ENCODE peak calls at places on chromosome 15, in four cellular contexts. One of them, this sample, is unnamed.

GRCh38 chr15:92020765-92021164 is 167.3 kb downstream of the SLCO3A1 start:
- DNase-seq in left lung: no peak
- DNase-seq in AG04450: peak
- DNase-seq in Calu3: no peak
- DNase-seq in this sample: no peak

GRCh38 chr15:89781891-89782618 is 5.9 kb downstream of the MESP2 start:
- DNase-seq in left lung: no peak
- DNase-seq in AG04450: no peak
- DNase-seq in Calu3: peak
- DNase-seq in this sample: no peak

GRCh38 chr15:77069521-77070121 is 1.3 kb downstream of the TSPAN3 start:
- DNase-seq in left lung: no peak
- DNase-seq in AG04450: no peak
- DNase-seq in Calu3: peak
- DNase-seq in this sample: no peak

GRCh38 chr15:48352474-48353072 is 21.3 kb downstream of the DUT start:
- DNase-seq in left lung: no peak
- DNase-seq in AG04450: no peak
- DNase-seq in Calu3: peak
- DNase-seq in this sample: no peak

GRCh38 chr15:101185770-101186169 is 66.1 kb downstream of the CHSY1 start:
- DNase-seq in left lung: no peak
- DNase-seq in AG04450: no peak
- DNase-seq in Calu3: no peak
- DNase-seq in this sample: no peak

GRCh38 chr15:63052961-63053698 is 10.6 kb downstream of the TPM1 start:
- DNase-seq in left lung: no peak
- DNase-seq in AG04450: no peak
- DNase-seq in Calu3: no peak
- DNase-seq in this sample: no peak

GRCh38 chr15:63599401-63600000 is 2.3 kb downstream of the FBXL22 start:
- DNase-seq in left lung: peak
- DNase-seq in AG04450: no peak
- DNase-seq in Calu3: peak
- DNase-seq in this sample: peak

GRCh38 chr15:84886211-84886983 is 1.9 kb downstream of the SLC28A1 start:
- DNase-seq in left lung: no peak
- DNase-seq in AG04450: no peak
- DNase-seq in Calu3: no peak
- DNase-seq in this sample: no peak

GRCh38 chr15:37078000-37078399 is 22.3 kb downstream of the MEIS2 start:
- DNase-seq in left lung: no peak
- DNase-seq in AG04450: no peak
- DNase-seq in Calu3: no peak
- DNase-seq in this sample: no peak

GRCh38 chr15:57509121-57509520 is 82.6 kb upstream of the MYZAP start:
- DNase-seq in left lung: no peak
- DNase-seq in AG04450: no peak
- DNase-seq in Calu3: no peak
- DNase-seq in this sample: no peak

GRCh38 chr15:98954411-98954810 is 53.2 kb downstream of the PGPEP1L start:
- DNase-seq in left lung: no peak
- DNase-seq in AG04450: peak
- DNase-seq in Calu3: no peak
- DNase-seq in this sample: no peak

GRCh38 chr15:100001405-100001804 is 268.2 kb upstream of the LYSMD4 start:
- DNase-seq in left lung: no peak
- DNase-seq in AG04450: no peak
- DNase-seq in Calu3: no peak
- DNase-seq in this sample: no peak

GRCh38 chr15:98286831-98287230 is 326.3 kb downstream of the ARRDC4 start:
- DNase-seq in left lung: no peak
- DNase-seq in AG04450: no peak
- DNase-seq in Calu3: no peak
- DNase-seq in this sample: no peak

GRCh38 chr15:101019351-101019750 is 100.2 kb downstream of the LRRK1 start:
- DNase-seq in left lung: no peak
- DNase-seq in AG04450: no peak
- DNase-seq in Calu3: no peak
- DNase-seq in this sample: no peak

GRCh38 chr15:57098896-57099295 is 180.5 kb downstream of the TCF12 start:
- DNase-seq in left lung: no peak
- DNase-seq in AG04450: no peak
- DNase-seq in Calu3: no peak
- DNase-seq in this sample: no peak

GRCh38 chr15:99683000-99683670 is 50.1 kb downstream of the LYSMD4 start:
- DNase-seq in left lung: no peak
- DNase-seq in AG04450: no peak
- DNase-seq in Calu3: no peak
- DNase-seq in this sample: no peak

GRCh38 chr15:48102167-48102566 is 18.6 kb upstream of the SLC24A5 start:
- DNase-seq in left lung: no peak
- DNase-seq in AG04450: no peak
- DNase-seq in Calu3: no peak
- DNase-seq in this sample: no peak

GRCh38 chr15:63970723-63971426 is 75.4 kb downstream of the DAPK2 start:
- DNase-seq in left lung: no peak
- DNase-seq in AG04450: no peak
- DNase-seq in Calu3: no peak
- DNase-seq in this sample: no peak

GRCh38 chr15:25339431-25339830 is 99.4 kb downstream of the UBE3A start:
- DNase-seq in left lung: no peak
- DNase-seq in AG04450: no peak
- DNase-seq in Calu3: no peak
- DNase-seq in this sample: no peak

GRCh38 chr15:48384616-48385015 is 53.4 kb downstream of the DUT start:
- DNase-seq in left lung: no peak
- DNase-seq in AG04450: no peak
- DNase-seq in Calu3: no peak
- DNase-seq in this sample: no peak

GRCh38 chr15:59420986-59421618 is 16.9 kb upstream of the FAM81A start:
- DNase-seq in left lung: no peak
- DNase-seq in AG04450: no peak
- DNase-seq in Calu3: no peak
- DNase-seq in this sample: no peak

GRCh38 chr15:86915811-86916331 is 836.2 kb downstream of the AGBL1 start:
- DNase-seq in left lung: no peak
- DNase-seq in AG04450: peak
- DNase-seq in Calu3: peak
- DNase-seq in this sample: no peak

GRCh38 chr15:66387176-66388056 is 704 bp downstream of the MAP2K1 start:
- DNase-seq in left lung: peak
- DNase-seq in AG04450: no peak
- DNase-seq in Calu3: peak
- DNase-seq in this sample: peak

GRCh38 chr15:34216527-34217270 is 6.8 kb upstream of the KATNBL1 start:
- DNase-seq in left lung: no peak
- DNase-seq in AG04450: no peak
- DNase-seq in Calu3: no peak
- DNase-seq in this sample: no peak

GRCh38 chr15:36601497-36601932 is 22.1 kb downstream of the CDIN1 start:
- DNase-seq in left lung: no peak
- DNase-seq in AG04450: peak
- DNase-seq in Calu3: no peak
- DNase-seq in this sample: no peak

GRCh38 chr15:67411491-67411890 is 109.4 kb upstream of the C15orf61 start:
- DNase-seq in left lung: no peak
- DNase-seq in AG04450: no peak
- DNase-seq in Calu3: no peak
- DNase-seq in this sample: no peak

GRCh38 chr15:73022156-73022555 is 30.1 kb upstream of the NEO1 start:
- DNase-seq in left lung: no peak
- DNase-seq in AG04450: peak
- DNase-seq in Calu3: no peak
- DNase-seq in this sample: no peak

GRCh38 chr15:63708141-63708772 is 111.1 kb downstream of the FBXL22 start:
- DNase-seq in left lung: no peak
- DNase-seq in AG04450: no peak
- DNase-seq in Calu3: no peak
- DNase-seq in this sample: no peak

GRCh38 chr15:91909574-91909973 is 56.1 kb downstream of the SLCO3A1 start:
- DNase-seq in left lung: no peak
- DNase-seq in AG04450: no peak
- DNase-seq in Calu3: no peak
- DNase-seq in this sample: no peak

GRCh38 chr15:70339551-70340517 is 242.1 kb upstream of the TLE3 start:
- DNase-seq in left lung: no peak
- DNase-seq in AG04450: no peak
- DNase-seq in Calu3: no peak
- DNase-seq in this sample: peak

GRCh38 chr15:38635170-38635569 is 70.6 kb upstream of the RASGRP1 start:
- DNase-seq in left lung: no peak
- DNase-seq in AG04450: no peak
- DNase-seq in Calu3: no peak
- DNase-seq in this sample: no peak

GRCh38 chr15:100430381-100430780 is 88.6 kb upstream of the ADAMTS17 start:
- DNase-seq in left lung: no peak
- DNase-seq in AG04450: no peak
- DNase-seq in Calu3: no peak
- DNase-seq in this sample: no peak

GRCh38 chr15:50066202-50066601 is 52.8 kb downstream of the ATP8B4 start:
- DNase-seq in left lung: no peak
- DNase-seq in AG04450: no peak
- DNase-seq in Calu3: no peak
- DNase-seq in this sample: peak

GRCh38 chr15:67100808-67101581 is 35.6 kb downstream of the SMAD3 start:
- DNase-seq in left lung: no peak
- DNase-seq in AG04450: no peak
- DNase-seq in Calu3: no peak
- DNase-seq in this sample: no peak

GRCh38 chr15:40595773-40596172 is 1.7 kb downstream of the KNL1 start:
- DNase-seq in left lung: no peak
- DNase-seq in AG04450: no peak
- DNase-seq in Calu3: no peak
- DNase-seq in this sample: no peak

This sample was measured in CD14-positive monocyte.